ENCODE peak calls at places on chromosomes 13 and 19, in ten cellular contexts. One of them, this sample, is unnamed.

GRCh38 chr19:55305491-55305890 is 19.6 kb downstream of the TMEM150B start:
- DNase-seq in esophagus squamous epithelium: no peak
- DNase-seq in heart left ventricle: no peak
- DNase-seq in transverse colon: no peak
- DNase-seq in Peyer's patch: peak; percentile 36
- DNase-seq in gastrocnemius medialis: peak; percentile 24
- DNase-seq in thyroid gland: no peak
- DNase-seq in spleen: no peak
- DNase-seq in stomach: peak; percentile 39
- DNase-seq in ovary: peak; percentile 52
- DNase-seq in this sample: no peak

GRCh38 chr13:59774511-59774911 is 389.2 kb downstream of the DIAPH3 start:
- DNase-seq in esophagus squamous epithelium: no peak
- DNase-seq in heart left ventricle: no peak
- DNase-seq in transverse colon: no peak
- DNase-seq in Peyer's patch: no peak
- DNase-seq in gastrocnemius medialis: no peak
- DNase-seq in thyroid gland: no peak
- DNase-seq in spleen: no peak
- DNase-seq in stomach: no peak
- DNase-seq in ovary: no peak
- DNase-seq in this sample: no peak

GRCh38 chr19:7980635-7981121 is 24.8 kb downstream of the ELAVL1 start:
- DNase-seq in esophagus squamous epithelium: no peak
- DNase-seq in heart left ventricle: no peak
- DNase-seq in transverse colon: no peak
- DNase-seq in Peyer's patch: no peak
- DNase-seq in gastrocnemius medialis: no peak
- DNase-seq in thyroid gland: no peak
- DNase-seq in spleen: peak; percentile 63
- DNase-seq in stomach: no peak
- DNase-seq in ovary: no peak
- DNase-seq in this sample: no peak

GRCh38 chr19:42115219-42115618 is 17.0 kb downstream of the POU2F2 start:
- DNase-seq in esophagus squamous epithelium: no peak
- DNase-seq in heart left ventricle: no peak
- DNase-seq in transverse colon: no peak
- DNase-seq in Peyer's patch: no peak
- DNase-seq in gastrocnemius medialis: no peak
- DNase-seq in thyroid gland: no peak
- DNase-seq in spleen: no peak
- DNase-seq in stomach: no peak
- DNase-seq in ovary: no peak
- DNase-seq in this sample: no peak

GRCh38 chr13:52061587-52061986 is 37.1 kb downstream of the UTP14C start:
- DNase-seq in esophagus squamous epithelium: no peak
- DNase-seq in heart left ventricle: no peak
- DNase-seq in transverse colon: no peak
- DNase-seq in Peyer's patch: no peak
- DNase-seq in gastrocnemius medialis: no peak
- DNase-seq in thyroid gland: no peak
- DNase-seq in spleen: no peak
- DNase-seq in stomach: no peak
- DNase-seq in ovary: no peak
- DNase-seq in this sample: no peak

GRCh38 chr19:4100647-4101495 is 23.1 kb downstream of the MAP2K2 start:
- DNase-seq in esophagus squamous epithelium: no peak
- DNase-seq in heart left ventricle: no peak
- DNase-seq in transverse colon: no peak
- DNase-seq in Peyer's patch: no peak
- DNase-seq in gastrocnemius medialis: no peak
- DNase-seq in thyroid gland: no peak
- DNase-seq in spleen: no peak
- DNase-seq in stomach: no peak
- DNase-seq in ovary: no peak
- DNase-seq in this sample: no peak

GRCh38 chr13:20264271-20265018 is 32.3 kb upstream of the GJB6 start:
- DNase-seq in esophagus squamous epithelium: no peak
- DNase-seq in heart left ventricle: no peak
- DNase-seq in transverse colon: no peak
- DNase-seq in Peyer's patch: no peak
- DNase-seq in gastrocnemius medialis: no peak
- DNase-seq in thyroid gland: no peak
- DNase-seq in spleen: no peak
- DNase-seq in stomach: no peak
- DNase-seq in ovary: no peak
- DNase-seq in this sample: no peak

GRCh38 chr13:93029536-93029935 is 197.1 kb upstream of the GPC6 start:
- DNase-seq in esophagus squamous epithelium: no peak
- DNase-seq in heart left ventricle: no peak
- DNase-seq in transverse colon: no peak
- DNase-seq in Peyer's patch: no peak
- DNase-seq in gastrocnemius medialis: no peak
- DNase-seq in thyroid gland: no peak
- DNase-seq in spleen: no peak
- DNase-seq in stomach: no peak
- DNase-seq in ovary: no peak
- DNase-seq in this sample: no peak

GRCh38 chr19:10861118-10861651 is 10.2 kb upstream of the CARM1 start:
- DNase-seq in esophagus squamous epithelium: no peak
- DNase-seq in heart left ventricle: no peak
- DNase-seq in transverse colon: peak; percentile 45
- DNase-seq in Peyer's patch: no peak
- DNase-seq in gastrocnemius medialis: no peak
- DNase-seq in thyroid gland: no peak
- DNase-seq in spleen: no peak
- DNase-seq in stomach: peak; percentile 58
- DNase-seq in ovary: no peak
- DNase-seq in this sample: no peak

GRCh38 chr13:19836472-19836871 is 27.0 kb downstream of the ZMYM5 start:
- DNase-seq in esophagus squamous epithelium: no peak
- DNase-seq in heart left ventricle: no peak
- DNase-seq in transverse colon: no peak
- DNase-seq in Peyer's patch: no peak
- DNase-seq in gastrocnemius medialis: no peak
- DNase-seq in thyroid gland: no peak
- DNase-seq in spleen: no peak
- DNase-seq in stomach: no peak
- DNase-seq in ovary: no peak
- DNase-seq in this sample: no peak

GRCh38 chr19:2616741-2617392 is 85.6 kb downstream of the GNG7 start:
- DNase-seq in esophagus squamous epithelium: no peak
- DNase-seq in heart left ventricle: peak; percentile 51
- DNase-seq in transverse colon: peak; percentile 50
- DNase-seq in Peyer's patch: peak; percentile 68
- DNase-seq in gastrocnemius medialis: no peak
- DNase-seq in thyroid gland: peak; percentile 41
- DNase-seq in spleen: peak; percentile 93
- DNase-seq in stomach: peak; percentile 66
- DNase-seq in ovary: no peak
- DNase-seq in this sample: no peak

GRCh38 chr19:35648017-35648961 is at the start of gene COX6B1:
- DNase-seq in esophagus squamous epithelium: peak; percentile 82
- DNase-seq in heart left ventricle: peak; percentile 94
- DNase-seq in transverse colon: peak; percentile 96
- DNase-seq in Peyer's patch: peak; percentile 94
- DNase-seq in gastrocnemius medialis: peak; percentile 97
- DNase-seq in thyroid gland: peak; percentile 97
- DNase-seq in spleen: peak; percentile 97
- DNase-seq in stomach: peak; percentile 94
- DNase-seq in ovary: peak; percentile 94
- DNase-seq in this sample: peak; percentile 99
- TF ChIP-seq POLR2A in esophagus squamous epithelium: peak; percentile 65
- TF ChIP-seq POLR2A in heart left ventricle: no peak
- TF ChIP-seq POLR2A in transverse colon: peak; percentile 95
- TF ChIP-seq POLR2A in Peyer's patch: peak; percentile 89
- TF ChIP-seq POLR2A in gastrocnemius medialis: peak; percentile 76
- TF ChIP-seq POLR2A in thyroid gland: no peak
- TF ChIP-seq POLR2A in spleen: no peak
- TF ChIP-seq POLR2A in stomach: no peak
- TF ChIP-seq POLR2A in ovary: peak; percentile 53
- TF ChIP-seq POLR2A in this sample: peak; percentile 80

GRCh38 chr19:861756-862528 is 2.5 kb downstream of the CFD start:
- DNase-seq in esophagus squamous epithelium: no peak
- DNase-seq in heart left ventricle: no peak
- DNase-seq in transverse colon: peak; percentile 66
- DNase-seq in Peyer's patch: peak; percentile 44
- DNase-seq in gastrocnemius medialis: no peak
- DNase-seq in thyroid gland: no peak
- DNase-seq in spleen: peak; percentile 88
- DNase-seq in stomach: no peak
- DNase-seq in ovary: peak; percentile 53
- DNase-seq in this sample: no peak

GRCh38 chr19:861099-861755 is 1.8 kb downstream of the CFD start:
- DNase-seq in esophagus squamous epithelium: no peak
- DNase-seq in heart left ventricle: no peak
- DNase-seq in transverse colon: no peak
- DNase-seq in Peyer's patch: no peak
- DNase-seq in gastrocnemius medialis: no peak
- DNase-seq in thyroid gland: no peak
- DNase-seq in spleen: peak; percentile 76
- DNase-seq in stomach: no peak
- DNase-seq in ovary: no peak
- DNase-seq in this sample: no peak

GRCh38 chr19:860481-861098 is 1.1 kb downstream of the CFD start:
- DNase-seq in esophagus squamous epithelium: no peak
- DNase-seq in heart left ventricle: peak; percentile 77
- DNase-seq in transverse colon: peak; percentile 84
- DNase-seq in Peyer's patch: peak; percentile 49
- DNase-seq in gastrocnemius medialis: no peak
- DNase-seq in thyroid gland: peak; percentile 70
- DNase-seq in spleen: peak; percentile 90
- DNase-seq in stomach: peak; percentile 59
- DNase-seq in ovary: peak; percentile 71
- DNase-seq in this sample: peak; percentile 93

GRCh38 chr19:858284-858683 is 1.2 kb upstream of the CFD start:
- DNase-seq in esophagus squamous epithelium: no peak
- DNase-seq in heart left ventricle: no peak
- DNase-seq in transverse colon: no peak
- DNase-seq in Peyer's patch: no peak
- DNase-seq in gastrocnemius medialis: no peak
- DNase-seq in thyroid gland: no peak
- DNase-seq in spleen: no peak
- DNase-seq in stomach: no peak
- DNase-seq in ovary: no peak
- DNase-seq in this sample: no peak

DNA sequence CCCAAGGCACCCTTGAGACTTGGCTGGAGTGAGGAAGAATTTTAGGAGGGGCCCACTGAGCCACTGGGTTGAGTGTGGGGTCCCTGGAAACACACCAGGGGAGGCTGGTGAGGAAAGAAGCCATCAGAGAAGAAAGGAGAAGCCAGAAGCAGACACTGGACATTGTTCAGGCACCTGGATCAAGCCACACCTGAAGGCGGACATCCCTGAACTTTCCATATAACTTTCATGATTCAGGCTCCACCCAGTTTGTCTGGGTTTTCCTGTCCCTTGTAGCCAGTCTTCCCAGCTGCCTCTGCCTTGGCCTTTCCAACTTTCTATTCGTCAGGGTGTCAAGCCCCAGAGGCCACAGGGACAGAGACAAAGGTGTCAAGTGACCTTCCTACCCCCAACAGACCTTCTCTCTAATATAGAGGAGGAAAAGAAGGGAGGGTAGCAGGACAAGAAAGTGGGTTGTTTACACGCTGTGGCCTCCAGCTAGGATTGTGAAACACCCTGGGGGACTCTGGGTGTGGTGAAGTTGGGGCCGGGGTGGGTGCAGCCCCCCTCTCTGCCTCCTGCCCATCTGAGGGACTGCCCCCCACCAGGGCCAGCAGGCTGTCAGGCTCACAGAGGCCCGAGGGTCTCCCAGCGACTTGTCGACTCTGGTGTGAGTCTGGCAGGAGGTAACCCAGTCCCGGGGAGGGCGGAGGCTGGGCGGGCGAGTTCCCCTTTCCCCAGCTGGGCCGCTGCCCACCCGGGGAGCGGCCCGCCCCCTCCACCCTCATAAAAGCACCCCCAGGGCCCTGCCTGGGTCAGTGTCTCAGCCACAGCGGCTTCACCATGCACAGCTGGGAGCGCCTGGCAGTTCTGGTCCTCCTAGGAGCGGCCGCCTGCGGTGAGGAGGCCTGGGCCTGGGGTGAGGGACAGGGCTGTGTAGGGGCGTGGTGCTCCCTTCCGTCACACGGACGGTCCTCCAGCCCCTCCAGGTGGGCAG is at the start of gene CFD:
- DNase-seq in esophagus squamous epithelium: no peak
- DNase-seq in heart left ventricle: peak; percentile 72
- DNase-seq in transverse colon: peak; percentile 62
- DNase-seq in Peyer's patch: no peak
- DNase-seq in gastrocnemius medialis: peak; percentile 52
- DNase-seq in thyroid gland: no peak
- DNase-seq in spleen: peak; percentile 91
- DNase-seq in stomach: peak; percentile 38
- DNase-seq in ovary: peak; percentile 72
- DNase-seq in this sample: no peak
- TF ChIP-seq POLR2A in esophagus squamous epithelium: peak; percentile 71
- TF ChIP-seq POLR2A in heart left ventricle: no peak
- TF ChIP-seq POLR2A in transverse colon: peak; percentile 70
- TF ChIP-seq POLR2A in Peyer's patch: peak; percentile 26
- TF ChIP-seq POLR2A in gastrocnemius medialis: peak; percentile 61
- TF ChIP-seq POLR2A in thyroid gland: no peak
- TF ChIP-seq POLR2A in spleen: no peak
- TF ChIP-seq POLR2A in stomach: no peak
- TF ChIP-seq POLR2A in ovary: no peak
- TF ChIP-seq POLR2A in this sample: no peak

DNA sequence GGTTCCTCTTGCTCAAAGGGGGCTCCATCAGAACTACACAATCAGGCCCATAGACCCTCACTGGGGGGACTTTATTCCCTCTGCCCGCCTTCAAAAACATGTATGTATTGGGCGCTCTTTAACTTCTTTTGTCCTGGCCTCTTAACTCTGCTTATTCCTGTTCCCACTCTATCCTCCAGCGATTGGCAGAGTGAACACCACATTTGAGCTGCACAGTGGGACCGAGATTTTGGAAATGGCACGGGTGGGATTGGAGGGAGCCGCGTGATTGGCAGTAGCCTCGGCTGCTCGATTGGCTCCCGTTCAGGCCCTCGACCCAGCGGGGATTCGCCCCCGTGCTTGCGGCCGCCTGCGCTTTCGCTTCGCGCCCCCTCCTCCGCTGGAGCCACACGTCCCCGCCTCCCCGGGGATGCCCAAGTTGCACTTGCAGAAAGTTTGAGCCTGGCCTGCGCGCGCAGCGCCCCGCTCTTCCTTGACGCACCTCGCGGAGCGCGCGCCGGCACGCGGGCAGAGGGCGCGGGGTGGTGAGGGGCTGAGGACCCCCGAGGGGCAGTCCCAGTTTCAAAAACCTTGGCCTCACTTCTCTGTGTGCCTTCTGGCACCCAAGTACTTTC is at the start of gene ZIC5:
- DNase-seq in esophagus squamous epithelium: no peak
- DNase-seq in heart left ventricle: no peak
- DNase-seq in transverse colon: no peak
- DNase-seq in Peyer's patch: no peak
- DNase-seq in gastrocnemius medialis: no peak
- DNase-seq in thyroid gland: no peak
- DNase-seq in spleen: no peak
- DNase-seq in stomach: no peak
- DNase-seq in ovary: no peak
- DNase-seq in this sample: no peak
- TF ChIP-seq POLR2A in esophagus squamous epithelium: no peak
- TF ChIP-seq POLR2A in heart left ventricle: no peak
- TF ChIP-seq POLR2A in transverse colon: no peak
- TF ChIP-seq POLR2A in Peyer's patch: no peak
- TF ChIP-seq POLR2A in gastrocnemius medialis: no peak
- TF ChIP-seq POLR2A in thyroid gland: no peak
- TF ChIP-seq POLR2A in spleen: no peak
- TF ChIP-seq POLR2A in stomach: no peak
- TF ChIP-seq POLR2A in ovary: no peak
- TF ChIP-seq POLR2A in this sample: no peak

GRCh38 chr19:47514869-47515588 is at the start of gene NAPA:
- DNase-seq in esophagus squamous epithelium: peak; percentile 100
- DNase-seq in heart left ventricle: peak; percentile 100
- DNase-seq in transverse colon: peak; percentile 100
- DNase-seq in Peyer's patch: peak; percentile 100
- DNase-seq in gastrocnemius medialis: peak; percentile 100
- DNase-seq in thyroid gland: peak; percentile 100
- DNase-seq in spleen: peak; percentile 100
- DNase-seq in stomach: peak; percentile 100
- DNase-seq in ovary: peak; percentile 100
- DNase-seq in this sample: peak; percentile 93
- TF ChIP-seq POLR2A in esophagus squamous epithelium: peak; percentile 94
- TF ChIP-seq POLR2A in heart left ventricle: peak; percentile 72
- TF ChIP-seq POLR2A in transverse colon: peak; percentile 99
- TF ChIP-seq POLR2A in Peyer's patch: peak; percentile 93
- TF ChIP-seq POLR2A in gastrocnemius medialis: peak; percentile 99
- TF ChIP-seq POLR2A in thyroid gland: peak; percentile 62
- TF ChIP-seq POLR2A in spleen: peak; percentile 9
- TF ChIP-seq POLR2A in stomach: no peak
- TF ChIP-seq POLR2A in ovary: peak; percentile 95
- TF ChIP-seq POLR2A in this sample: peak; percentile 58

This sample was measured in H54.